ENCODE peak calls at places on chromosomes 1 and 21, in four cellular contexts. G is pancreas, V is aorta, K is heart left ventricle. P is an unnamed sample.
A peak's percentile ranks its signal among the peaks of the same experiment; 100 is the strongest.

GRCh38 chr1:31751822-31752241 is 12.3 kb downstream of the ADGRB2 start:
- ATAC-seq in G (no peak), V (no peak), K (peak; percentile 45), P (no peak)

GRCh38 chr1:243416510-243416909 is 160.7 kb downstream of the SDCCAG8 start:
- ATAC-seq in G (no peak), V (no peak), K (no peak), P (no peak)

GRCh38 chr1:2169200-2169836 is 25.3 kb downstream of the FAAP20 start:
- ATAC-seq in G (no peak), V (no peak), K (no peak), P (peak; percentile 66)

GRCh38 chr1:177490240-177490639 is 319.5 kb downstream of the BRINP2 start:
- ATAC-seq in G (no peak), V (no peak), K (no peak), P (peak; percentile 34)

GRCh38 chr1:35988237-35988636 is 57.3 kb downstream of the AGO3 start:
- ATAC-seq in G (no peak), V (no peak), K (no peak), P (no peak)

GRCh38 chr1:109559995-109560394 is 11.6 kb downstream of the GNAI3 start:
- ATAC-seq in G (no peak), V (no peak), K (no peak), P (no peak)

GRCh38 chr1:5661196-5662130 is 330.8 kb downstream of the NPHP4 start:
- ATAC-seq in G (no peak), V (no peak), K (no peak), P (no peak)

GRCh38 chr1:50704126-50704525 is 255.9 kb downstream of the FAF1 start:
- ATAC-seq in G (peak; percentile 82), V (no peak), K (no peak), P (no peak)

GRCh38 chr1:56435434-56436337 is 143.7 kb downstream of the PLPP3 start:
- ATAC-seq in G (no peak), V (no peak), K (no peak), P (no peak)

GRCh38 chr1:240797050-240797449 is 185.1 kb upstream of the GREM2 start:
- ATAC-seq in G (no peak), V (no peak), K (no peak), P (no peak)

GRCh38 chr1:112998592-112999235 is 42.7 kb upstream of the SLC16A1 start:
- ATAC-seq in G (peak; percentile 95), V (peak; percentile 81), K (peak; percentile 84), P (no peak)

GRCh38 chr1:247681288-247681897 is 1.9 kb upstream of the OR13G1 start:
- ATAC-seq in G (peak; percentile 57), V (no peak), K (no peak), P (no peak)

GRCh38 chr1:66300280-66300973 is 233.5 kb upstream of the SGIP1 start:
- ATAC-seq in G (peak; percentile 8), V (peak; percentile 82), K (no peak), P (no peak)

GRCh38 chr1:65910432-65910831 is 117.7 kb downstream of the PDE4B start:
- ATAC-seq in G (no peak), V (no peak), K (no peak), P (no peak)

GRCh38 chr21:44618909-44619308 is 7.0 kb downstream of the KRTAP10-8 start:
- ATAC-seq in G (no peak), V (no peak), K (peak; percentile 34), P (no peak)

GRCh38 chr1:174988986-174989385 is 10.8 kb upstream of the CACYBP start:
- ATAC-seq in G (no peak), V (no peak), K (no peak), P (no peak)

GRCh38 chr1:204152310-204153044 is 633 bp upstream of the ETNK2 start:
- ATAC-seq in G (peak; percentile 17), V (no peak), K (no peak), P (no peak)

GRCh38 chr1:20343149-20343936 is 52.7 kb downstream of the VWA5B1 start:
- ATAC-seq in G (peak; percentile 21), V (peak; percentile 26), K (peak; percentile 52), P (peak; percentile 71)

GRCh38 chr1:20411196-20411980 is 74.6 kb downstream of the CAMK2N1 start:
- ATAC-seq in G (no peak), V (no peak), K (no peak), P (no peak)

GRCh38 chr1:235246022-235246948 is 81.7 kb downstream of the ARID4B start:
- ATAC-seq in G (peak; percentile 59), V (no peak), K (no peak), P (no peak)

GRCh38 chr1:94819584-94819944 is 593 bp upstream of the SLC44A3 start:
- ATAC-seq in G (peak; percentile 4), V (no peak), K (peak; percentile 17), P (no peak)

GRCh38 chr1:114485286-114485685 is 25.7 kb downstream of the TRIM33 start:
- ATAC-seq in G (no peak), V (no peak), K (no peak), P (no peak)

GRCh38 chr1:230907472-230908205 is 39.3 kb upstream of the C1orf198 start:
- ATAC-seq in G (no peak), V (no peak), K (no peak), P (no peak)

GRCh38 chr1:200714504-200715187 is 24.0 kb upstream of the CAMSAP2 start:
- ATAC-seq in G (no peak), V (no peak), K (no peak), P (no peak)

GRCh38 chr1:221699582-221700519 is 42.0 kb downstream of the DUSP10 start:
- ATAC-seq in G (no peak), V (no peak), K (no peak), P (no peak)

GRCh38 chr21:46122758-46123683 is 25.1 kb downstream of the COL6A2 start:
- ATAC-seq in G (no peak), V (no peak), K (no peak), P (no peak)

GRCh38 chr1:111217183-111217910 is 10.2 kb upstream of the CHI3L2 start:
- ATAC-seq in G (no peak), V (no peak), K (no peak), P (no peak)

GRCh38 chr1:78210167-78210566 is 164.4 kb downstream of the GIPC2 start:
- ATAC-seq in G (no peak), V (no peak), K (no peak), P (no peak)

GRCh38 chr1:149995927-149996326 is 14.6 kb downstream of the OTUD7B start:
- ATAC-seq in G (peak; percentile 26), V (no peak), K (no peak), P (peak; percentile 29)

GRCh38 chr1:163896001-163896400 is 574.2 kb downstream of the NUF2 start:
- ATAC-seq in G (no peak), V (no peak), K (no peak), P (no peak)

GRCh38 chr1:164188507-164188906 is 370.5 kb upstream of the PBX1 start:
- ATAC-seq in G (peak; percentile 91), V (no peak), K (no peak), P (no peak)

GRCh38 chr1:182279724-182280506 is 111.7 kb downstream of the GLUL start:
- ATAC-seq in G (peak; percentile 76), V (no peak), K (peak; percentile 68), P (no peak)

GRCh38 chr1:43850599-43851233 is 82.9 kb upstream of the ARTN start:
- ATAC-seq in G (no peak), V (no peak), K (peak; percentile 32), P (no peak)

GRCh38 chr1:63746129-63746864 is 27.5 kb upstream of the ROR1 start:
- ATAC-seq in G (no peak), V (peak; percentile 31), K (no peak), P (no peak)

GRCh38 chr1:101587749-101588148 is 350.9 kb downstream of the S1PR1 start:
- ATAC-seq in G (peak; percentile 30), V (no peak), K (peak; percentile 37), P (no peak)

GRCh38 chr1:35447278-35447677 is 109.9 kb downstream of the KIAA0319L start:
- ATAC-seq in G (no peak), V (no peak), K (no peak), P (no peak)

GRCh38 chr1:236421022-236421421 is 26.9 kb downstream of the EDARADD start:
- ATAC-seq in G (no peak), V (no peak), K (peak; percentile 58), P (no peak)

GRCh38 chr21:35274090-35274489 is 225.0 kb upstream of the RUNX1 start:
- ATAC-seq in G (no peak), V (no peak), K (no peak), P (no peak)

P was measured in stimulated activated memory B cell treated with anti-CD40 and anti-IgM and Interleukin-4, amounts not matched to agents 10 μg/mL and 1 μg/mL and 100 μg/mL, for 72 hours.